ENCODE peak calls at places on chromosome 21, in seven cellular contexts. T, O, X, W, L, C and V are unnamed samples.

GRCh38 chr21:32991299-32991850 is 34.4 kb upstream of the OLIG2 start:
- DNase-seq in T (no peak), O (peak), X (no peak), W (no peak), L (no peak), C (no peak), V (no peak)

GRCh38 chr21:41928621-41929220 is 25.1 kb downstream of the C2CD2 start:
- DNase-seq in T (no peak), O (no peak), X (peak), W (no peak), L (no peak), C (peak), V (no peak)

GRCh38 chr21:42750737-42751530 is 97.5 kb downstream of the PDE9A start:
- DNase-seq in T (no peak), O (no peak), X (no peak), W (no peak), L (no peak), C (no peak), V (no peak)

GRCh38 chr21:32756096-32756495 is 15.5 kb downstream of the PAXBP1 start:
- DNase-seq in T (no peak), O (no peak), X (no peak), W (no peak), L (no peak), C (peak), V (no peak)

GRCh38 chr21:46051821-46052675 is 45.9 kb upstream of the COL6A2 start:
- DNase-seq in T (no peak), O (no peak), X (no peak), W (no peak), L (no peak), C (no peak), V (no peak)

GRCh38 chr21:46161800-46162592 is 6.6 kb upstream of the FTCD start:
- DNase-seq in T (no peak), O (no peak), X (no peak), W (no peak), L (no peak), C (no peak), V (no peak)

GRCh38 chr21:45560106-45561021 is 18.1 kb upstream of the SLC19A1 start:
- DNase-seq in T (no peak), O (no peak), X (no peak), W (no peak), L (no peak), C (no peak), V (no peak)

GRCh38 chr21:41783476-41784150 is 16.8 kb upstream of the RIPK4 start:
- DNase-seq in T (no peak), O (no peak), X (no peak), W (no peak), L (no peak), C (peak), V (no peak)

GRCh38 chr21:41761211-41762181 is 5.4 kb downstream of the RIPK4 start:
- DNase-seq in T (no peak), O (no peak), X (no peak), W (no peak), L (no peak), C (peak), V (no peak)

GRCh38 chr21:20730421-20730820 is 267.8 kb upstream of the NCAM2 start:
- DNase-seq in T (no peak), O (no peak), X (no peak), W (no peak), L (no peak), C (no peak), V (no peak)

GRCh38 chr21:46252840-46253239 is 24.3 kb upstream of the LSS start:
- DNase-seq in T (no peak), O (no peak), X (no peak), W (no peak), L (no peak), C (no peak), V (no peak)

GRCh38 chr21:38567577-38568360 is 69.5 kb upstream of the ERG start:
- DNase-seq in T (peak), O (peak), X (peak), W (peak), L (peak), C (no peak), V (no peak)

GRCh38 chr21:23217597-23217996 is 2219.4 kb downstream of the NCAM2 start:
- DNase-seq in T (no peak), O (no peak), X (no peak), W (peak), L (no peak), C (no peak), V (no peak)

GRCh38 chr21:46173573-46173972 is 10.7 kb downstream of the SPATC1L start:
- DNase-seq in T (no peak), O (no peak), X (no peak), W (no peak), L (no peak), C (no peak), V (no peak)

GRCh38 chr21:45831991-45832740 is 149.4 kb upstream of the COL6A1 start:
- DNase-seq in T (peak), O (no peak), X (peak), W (peak), L (no peak), C (peak), V (no peak)

GRCh38 chr21:36263797-36264196 is 56.2 kb upstream of the MORC3 start:
- DNase-seq in T (no peak), O (no peak), X (no peak), W (no peak), L (no peak), C (no peak), V (no peak)

GRCh38 chr21:41633627-41634026 is 125.7 kb upstream of the TMPRSS2 start:
- DNase-seq in T (no peak), O (no peak), X (no peak), W (no peak), L (no peak), C (no peak), V (no peak)

GRCh38 chr21:46018615-46019014 is 37.0 kb downstream of the COL6A1 start:
- DNase-seq in T (no peak), O (no peak), X (no peak), W (no peak), L (no peak), C (no peak), V (no peak)

GRCh38 chr21:46355161-46356004 is 31.4 kb downstream of the PCNT start:
- DNase-seq in T (no peak), O (no peak), X (no peak), W (no peak), L (no peak), C (no peak), V (no peak)

GRCh38 chr21:17742181-17742580 is 77.0 kb downstream of the C21orf91 start:
- DNase-seq in T (no peak), O (no peak), X (no peak), W (no peak), L (no peak), C (peak), V (no peak)
- H3K23ac ChIP-seq in T (no peak), O (no peak), X (no peak), W (no peak), L (no peak), C (no peak), V (no peak)

GRCh38 chr21:14870841-14871126 is 194.0 kb downstream of the NRIP1 start:
- DNase-seq in T (no peak), O (no peak), X (no peak), W (no peak), L (no peak), C (no peak), V (no peak)

GRCh38 chr21:14875186-14875585 is 189.6 kb downstream of the NRIP1 start:
- DNase-seq in T (no peak), O (no peak), X (no peak), W (no peak), L (no peak), C (no peak), V (no peak)

GRCh38 chr21:14869984-14870840 is 194.6 kb downstream of the NRIP1 start:
- DNase-seq in T (no peak), O (no peak), X (no peak), W (no peak), L (no peak), C (peak), V (no peak)

GRCh38 chr21:14874379-14874778 is 190.4 kb downstream of the NRIP1 start:
- DNase-seq in T (no peak), O (no peak), X (no peak), W (no peak), L (no peak), C (no peak), V (no peak)

DNA sequence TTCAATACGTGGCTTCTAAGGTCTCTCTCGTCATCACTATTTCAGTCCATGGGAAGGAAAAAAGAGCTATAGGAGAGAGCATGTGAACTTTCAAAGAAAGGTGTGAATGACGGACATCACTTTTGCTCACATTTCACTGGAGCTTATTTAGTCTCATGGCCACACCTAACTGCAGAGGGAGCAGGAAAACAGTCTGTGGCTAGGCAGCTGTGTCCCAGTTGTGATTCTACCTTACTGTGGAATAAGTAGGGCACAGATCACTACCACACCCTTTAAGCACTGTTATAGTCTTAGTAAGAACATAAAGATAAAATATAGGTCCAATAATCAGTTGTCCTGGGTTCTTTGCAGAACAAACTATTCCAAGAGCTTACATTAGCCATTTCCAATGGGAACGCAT is 192.9 kb downstream of the NRIP1 start:
- DNase-seq in T (no peak), O (no peak), X (no peak), W (no peak), L (no peak), C (peak), V (no peak)
- H3K23ac ChIP-seq in T (no peak), O (no peak), X (no peak), W (no peak), L (no peak), C (no peak), V (no peak)

GRCh38 chr21:35220301-35220700 is 171.2 kb upstream of the RUNX1 start:
- DNase-seq in T (no peak), O (no peak), X (no peak), W (peak), L (no peak), C (no peak), V (no peak)
- H3K23ac ChIP-seq in T (no peak), O (no peak), X (no peak), W (no peak), L (no peak), C (no peak), V (no peak)

DNA sequence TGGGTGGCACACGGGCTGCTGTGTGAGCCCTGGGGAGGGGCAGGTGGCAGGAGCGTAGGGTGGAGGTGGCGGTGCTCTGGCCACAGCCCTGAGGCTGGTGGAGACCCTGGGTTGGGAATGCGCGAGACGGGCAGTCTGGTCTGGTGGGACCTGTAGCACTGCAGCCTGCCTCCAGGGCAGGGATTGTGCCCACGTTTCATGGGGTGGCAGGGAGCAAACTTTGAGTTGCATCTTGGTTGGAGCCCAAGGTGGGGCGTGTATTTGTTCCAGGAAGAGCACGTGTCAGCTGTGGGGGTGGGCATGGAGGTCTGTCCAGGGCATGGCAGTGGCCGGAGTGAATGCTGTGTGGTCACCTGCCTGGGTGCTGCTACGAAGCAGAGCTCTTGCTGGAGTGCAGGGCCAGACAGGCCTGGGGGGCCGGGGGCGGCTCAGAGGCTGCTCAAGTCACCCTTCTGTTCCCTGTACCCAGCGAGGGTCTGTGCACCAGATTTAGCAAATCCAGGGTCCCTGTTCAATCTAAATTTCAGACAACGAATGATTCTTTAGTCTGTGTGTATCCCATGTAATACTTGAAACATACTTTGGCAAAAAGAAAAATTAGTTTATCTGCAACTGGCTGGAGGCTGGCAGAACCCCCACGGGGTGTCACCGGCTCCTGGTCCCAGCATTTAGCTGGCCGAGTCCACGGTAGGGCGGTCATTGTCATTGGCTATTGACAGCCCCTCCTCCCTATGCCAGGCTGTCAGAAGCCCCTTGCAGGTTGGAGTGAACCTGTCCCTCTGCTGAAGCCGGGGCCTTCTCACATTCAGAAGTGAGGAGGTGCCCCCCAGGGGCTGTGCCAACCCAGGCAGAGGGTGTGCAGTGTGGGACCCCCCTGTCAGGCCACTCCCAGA is 27.3 kb downstream of the KRTAP10-1 start:
- DNase-seq in T (no peak), O (no peak), X (no peak), W (no peak), L (no peak), C (no peak), V (no peak)
- H3K23ac ChIP-seq in T (no peak), O (peak), X (no peak), W (no peak), L (no peak), C (no peak), V (no peak)

GRCh38 chr21:26842300-26842699 is 2.9 kb downstream of the ADAMTS1 start:
- DNase-seq in T (peak), O (no peak), X (peak), W (no peak), L (no peak), C (peak), V (no peak)
- H3K23ac ChIP-seq in T (no peak), O (no peak), X (no peak), W (no peak), L (no peak), C (peak), V (no peak)